ENCODE peak calls at places on chromosomes 1 and 21, in six cellular contexts. C is effector CD8-positive, alpha-beta T cell; V is activated naive CD8-positive, alpha-beta T cell treated with anti-CD3 and anti-CD28 coated beads for 36 hours; U is stimulated activated CD4-positive, alpha-beta T cell treated with anti-CD3 and anti-CD28 coated beads, TNF-alpha, amount 100 ng/mL, for 4 hours; N is HuH-7; H is CD4-positive, CD25-positive, alpha-beta regulatory T cell. A is an unnamed sample.

GRCh38 chr1:36673207-36673606 is 190.5 kb upstream of the CSF3R start:
- DNase-seq in C (no peak), U (no peak), N (no peak), V (no peak), H (no peak), A (no peak)

GRCh38 chr1:219517031-219517430 is 95.9 kb downstream of the ZC3H11B start:
- DNase-seq in U (no peak), H (no peak), N (no peak), V (no peak), C (no peak), A (no peak)

GRCh38 chr1:154659823-154660592 is 52.0 kb upstream of the ADAR start:
- DNase-seq in H (no peak), U (no peak), N (no peak), C (no peak), V (no peak), A (no peak)

GRCh38 chr1:12491691-12492090 is 126.3 kb downstream of the DHRS3 start:
- DNase-seq in C (no peak), V (no peak), U (no peak), H (no peak), N (no peak), A (no peak)

GRCh38 chr1:102085896-102086295 is 89.2 kb upstream of the OLFM3 start:
- DNase-seq in C (no peak), H (no peak), V (no peak), N (no peak), U (no peak), A (no peak)

GRCh38 chr1:24380508-24380907 is 33.1 kb downstream of the STPG1 start:
- DNase-seq in V (no peak), U (no peak), H (no peak), C (no peak), N (no peak), A (no peak)

GRCh38 chr1:20180221-20181207 is 5.4 kb upstream of the UBXN10 start:
- DNase-seq in V (no peak), H (no peak), N (no peak), U (no peak), C (no peak), A (no peak)

GRCh38 chr1:65425697-65426096 is 5.2 kb downstream of the LEPR start:
- DNase-seq in H (no peak), C (no peak), V (no peak), U (no peak), N (no peak), A (no peak)

GRCh38 chr1:113903496-113904291 is 905 bp downstream of the AP4B1 start:
- DNase-seq in U (no peak), C (no peak), N (no peak), H (peak), V (no peak), A (no peak)

GRCh38 chr1:17895986-17896385 is 140.9 kb downstream of the ACTL8 start:
- DNase-seq in C (no peak), N (no peak), V (no peak), U (no peak), H (no peak), A (no peak)

GRCh38 chr1:211420845-211421454 is 71.0 kb downstream of the RD3 start:
- DNase-seq in V (no peak), N (no peak), U (no peak), H (no peak), C (no peak), A (no peak)

GRCh38 chr21:38619865-38620513 is 121.7 kb upstream of the ERG start:
- DNase-seq in U (no peak), H (no peak), C (no peak), V (no peak), N (no peak), A (no peak)

GRCh38 chr1:5854754-5855153 is 137.5 kb downstream of the NPHP4 start:
- DNase-seq in H (no peak), V (no peak), U (no peak), C (no peak), N (no peak), A (no peak)

GRCh38 chr1:235138821-235139220 is 10.2 kb upstream of the TOMM20 start:
- DNase-seq in N (no peak), C (no peak), U (no peak), H (no peak), V (peak), A (no peak)

GRCh38 chr1:209746469-209747269 is 9.2 kb upstream of the TRAF3IP3 start:
- DNase-seq in U (no peak), H (no peak), V (no peak), N (no peak), C (no peak), A (no peak)

GRCh38 chr1:29521438-29521715 is 285.1 kb downstream of the PTPRU start:
- DNase-seq in V (no peak), C (no peak), N (no peak), H (no peak), U (no peak), A (no peak)

GRCh38 chr1:183032122-183032921 is 9.1 kb downstream of the LAMC1 start:
- DNase-seq in U (no peak), C (no peak), H (no peak), N (no peak), V (no peak), A (no peak)

GRCh38 chr21:27429612-27430361 is 462.9 kb upstream of the ADAMTS5 start:
- DNase-seq in U (no peak), N (no peak), C (no peak), V (no peak), H (no peak), A (no peak)

GRCh38 chr1:214449371-214449770 is 102.0 kb downstream of the PTPN14 start:
- DNase-seq in H (no peak), U (no peak), N (no peak), C (no peak), V (no peak), A (no peak)

GRCh38 chr1:6275826-6276764 is 15.2 kb upstream of the GPR153 start:
- DNase-seq in N (no peak), U (no peak), V (no peak), H (no peak), C (no peak), A (no peak)

GRCh38 chr1:34268311-34269042 is 91.8 kb downstream of the C1orf94 start:
- DNase-seq in N (no peak), U (no peak), C (no peak), V (no peak), H (no peak), A (no peak)

GRCh38 chr1:53600486-53600885 is 138.5 kb downstream of the GLIS1 start:
- DNase-seq in H (no peak), C (no peak), U (no peak), N (no peak), V (no peak), A (no peak)

GRCh38 chr1:2152914-2153313 is 41.7 kb downstream of the FAAP20 start:
- DNase-seq in N (no peak), C (no peak), V (peak), H (no peak), U (no peak), A (no peak)

GRCh38 chr1:207972350-207972749 is 61.4 kb upstream of the CD34 start:
- DNase-seq in U (no peak), C (no peak), N (no peak), H (no peak), V (no peak), A (no peak)

GRCh38 chr1:38671221-38671620 is 188.4 kb downstream of the RRAGC start:
- DNase-seq in U (no peak), H (no peak), V (no peak), C (no peak), N (no peak), A (no peak)

A was measured in SIG-M5.